ENCODE peak calls at places on chromosomes 6 and 20, in five cellular contexts. One of them, this sample, is unnamed.

GRCh38 chr6:126356526-126356925 is 16.6 kb downstream of the CENPW start:
- DNase-seq in anterior cingulate cortex: no peak
- DNase-seq in right cardiac atrium: no peak
- DNase-seq in LoVo: no peak
- DNase-seq in MV-4-11: no peak
- DNase-seq in this sample: no peak

GRCh38 chr20:63165538-63166422 is 50.2 kb downstream of the YTHDF1 start:
- DNase-seq in anterior cingulate cortex: no peak
- DNase-seq in right cardiac atrium: peak; percentile 50
- DNase-seq in LoVo: no peak
- DNase-seq in MV-4-11: no peak
- DNase-seq in this sample: no peak

GRCh38 chr20:23325107-23325506 is 25.5 kb upstream of the NXT1 start:
- DNase-seq in anterior cingulate cortex: no peak
- DNase-seq in right cardiac atrium: no peak
- DNase-seq in LoVo: no peak
- DNase-seq in MV-4-11: no peak
- DNase-seq in this sample: no peak

GRCh38 chr6:166620478-166621113 is 6.5 kb downstream of the RPS6KA2 start:
- DNase-seq in anterior cingulate cortex: no peak
- DNase-seq in right cardiac atrium: no peak
- DNase-seq in LoVo: no peak
- DNase-seq in MV-4-11: no peak
- DNase-seq in this sample: peak; percentile 48

GRCh38 chr6:27608916-27609883 is 136.3 kb upstream of the ZNF184 start:
- DNase-seq in anterior cingulate cortex: no peak
- DNase-seq in right cardiac atrium: no peak
- DNase-seq in LoVo: peak; percentile 74
- DNase-seq in MV-4-11: peak; percentile 55
- DNase-seq in this sample: no peak

GRCh38 chr6:128319946-128320345 is 200.5 kb downstream of the PTPRK start:
- DNase-seq in anterior cingulate cortex: no peak
- DNase-seq in right cardiac atrium: no peak
- DNase-seq in LoVo: no peak
- DNase-seq in MV-4-11: no peak
- DNase-seq in this sample: no peak

GRCh38 chr6:1786455-1787108 is 176.9 kb downstream of the FOXC1 start:
- DNase-seq in anterior cingulate cortex: no peak
- DNase-seq in right cardiac atrium: no peak
- DNase-seq in LoVo: no peak
- DNase-seq in MV-4-11: no peak
- DNase-seq in this sample: no peak

GRCh38 chr6:2858678-2859324 is 17.1 kb upstream of the SERPINB1 start:
- DNase-seq in anterior cingulate cortex: no peak
- DNase-seq in right cardiac atrium: no peak
- DNase-seq in LoVo: no peak
- DNase-seq in MV-4-11: no peak
- DNase-seq in this sample: no peak

GRCh38 chr20:34715384-34715783 is 11.2 kb downstream of the TP53INP2 start:
- DNase-seq in anterior cingulate cortex: no peak
- DNase-seq in right cardiac atrium: no peak
- DNase-seq in LoVo: no peak
- DNase-seq in MV-4-11: no peak
- DNase-seq in this sample: no peak

This sample was measured in cerebellum.